ENCODE peak calls at places on chromosomes 13 and 19, in eight cellular contexts. W is RPMI7951; I is pancreas; B is erythroblast; S is adrenal gland; A is A549; U is activated CD8-positive, alpha-beta memory T cell treated with anti-CD3 and anti-CD28 coated beads for 24 hours; N is activated T-helper 1 cell treated with anti-CD3 and anti-CD28 coated beads, Interleukin-12 subunit alpha, Interleukin-12 subunit beta, Interleukin-2, Interleukin-4 antibody, amounts not matched to agents 30 ng/mL and 10 ng/mL and 1 ng/mL, durations not matched to agents 14 hours and 24 hours and 36 hours. R is an unnamed sample.

GRCh38 chr13:22740264-22740663 is 440.5 kb upstream of the SGCG start:
- DNase-seq in S (no peak), U (no peak), I (no peak), A (peak; percentile 11), N (no peak), B (no peak), W (no peak), R (no peak)

GRCh38 chr19:35142531-35143230 is 374 bp upstream of the FXYD7 start:
- DNase-seq in B (peak; percentile 53), S (peak; percentile 57), N (peak; percentile 60), W (peak; percentile 27), A (peak; percentile 74), U (peak; percentile 87), I (peak; percentile 81), R (peak; percentile 60)

GRCh38 chr19:1088419-1089066 is 6.6 kb downstream of the POLR2E start:
- DNase-seq in A (no peak), S (no peak), N (no peak), B (no peak), U (no peak), W (no peak), I (no peak), R (no peak)

GRCh38 chr13:33723772-33724435 is 94.0 kb upstream of the RFC3 start:
- DNase-seq in W (peak; percentile 81), A (peak; percentile 82), S (peak; percentile 90), I (peak; percentile 72), B (peak; percentile 65), U (peak; percentile 71), N (peak; percentile 51), R (peak; percentile 54)

GRCh38 chr19:55257461-55258411 is 1.1 kb downstream of the PPP6R1 start:
- DNase-seq in I (no peak), U (peak; percentile 75), S (peak; percentile 40), W (peak; percentile 38), A (no peak), B (peak; percentile 50), N (peak; percentile 11), R (no peak)

GRCh38 chr13:23622991-23623390 is 52.8 kb downstream of the TNFRSF19 start:
- DNase-seq in W (no peak), S (no peak), U (no peak), N (no peak), B (no peak), A (no peak), I (no peak), R (peak; percentile 24)

GRCh38 chr19:51282335-51282734 is 29.1 kb upstream of the IGLON5 start:
- DNase-seq in A (no peak), W (no peak), S (no peak), B (no peak), I (no peak), U (no peak), N (no peak), R (no peak)

GRCh38 chr19:41407271-41407670 is 9.7 kb downstream of the BCKDHA start:
- DNase-seq in S (peak; percentile 29), U (no peak), A (no peak), N (no peak), W (no peak), B (no peak), I (no peak), R (no peak)

GRCh38 chr13:29503041-29503837 is 92.2 kb downstream of the SLC7A1 start:
- DNase-seq in S (no peak), U (no peak), B (no peak), I (no peak), A (no peak), W (peak; percentile 63), N (no peak), R (no peak)

GRCh38 chr19:30664358-30665058 is 292.3 kb downstream of the ZNF536 start:
- DNase-seq in A (peak; percentile 31), B (no peak), N (no peak), S (peak; percentile 95), I (peak; percentile 91), U (no peak), W (no peak), R (no peak)

GRCh38 chr13:26831336-26831908 is 70.8 kb upstream of the GPR12 start:
- DNase-seq in S (no peak), N (no peak), W (no peak), B (no peak), I (no peak), A (no peak), U (no peak), R (no peak)

GRCh38 chr19:8363803-8364771 is at the start of gene ANGPTL4:
- DNase-seq in B (peak; percentile 73), U (peak; percentile 79), N (peak; percentile 59), I (no peak), A (peak; percentile 87), S (peak; percentile 66), W (peak; percentile 85), R (no peak)

GRCh38 chr13:38819053-38819452 is 132.2 kb downstream of the FREM2 start:
- DNase-seq in B (no peak), W (peak; percentile 14), S (no peak), I (peak; percentile 22), A (no peak), N (no peak), U (no peak), R (no peak)

GRCh38 chr13:105262579-105262978 is 1272.9 kb downstream of the EFNB2 start:
- DNase-seq in N (no peak), I (no peak), W (no peak), S (no peak), B (no peak), U (no peak), A (no peak), R (no peak)

GRCh38 chr19:54388001-54388802 is 23.5 kb upstream of the LAIR1 start:
- DNase-seq in N (peak; percentile 39), W (no peak), I (peak; percentile 26), S (peak; percentile 33), A (no peak), U (peak; percentile 72), B (no peak), R (peak; percentile 72)

GRCh38 chr19:16660763-16661479 is at the start of gene TMEM38A:
- DNase-seq in W (peak; percentile 36), N (peak; percentile 51), U (no peak), A (no peak), I (no peak), S (peak; percentile 64), B (peak; percentile 53), R (peak; percentile 65)

GRCh38 chr13:78265098-78265497 is 338.3 kb downstream of the POU4F1 start:
- DNase-seq in A (no peak), U (no peak), I (no peak), S (no peak), B (no peak), W (peak; percentile 0), N (no peak), R (no peak)

GRCh38 chr13:97653741-97654140 is 219.8 kb downstream of the RAP2A start:
- DNase-seq in S (no peak), A (no peak), B (no peak), I (no peak), N (no peak), W (no peak), U (no peak), R (no peak)

GRCh38 chr19:3983936-3984583 is 1.2 kb downstream of the EEF2 start:
- DNase-seq in B (no peak), U (peak; percentile 80), W (no peak), A (peak; percentile 44), S (peak; percentile 90), N (no peak), I (peak; percentile 39), R (peak; percentile 75)

GRCh38 chr13:88800505-88800904 is 1129.3 kb downstream of the SLITRK5 start:
- DNase-seq in W (no peak), I (no peak), N (no peak), S (no peak), U (no peak), A (no peak), B (no peak), R (no peak)

GRCh38 chr13:101449971-101450748 is 2.3 kb upstream of the ITGBL1 start:
- DNase-seq in N (no peak), U (no peak), I (no peak), W (peak; percentile 85), S (no peak), B (no peak), A (peak; percentile 81), R (no peak)

GRCh38 chr13:25375727-25376358 is 4.1 kb downstream of the ATP8A2 start:
- DNase-seq in S (peak; percentile 47), A (peak; percentile 25), W (peak; percentile 29), B (peak; percentile 77), I (no peak), U (no peak), N (no peak), R (no peak)